ENCODE peak calls at places on chromosomes 3 and 15, in seven cellular contexts. G, T, A, B, F, O and S are unnamed samples.
A peak's percentile ranks its signal among the peaks of the same experiment; 100 is the strongest.

GRCh38 chr3:147389265-147390175 is 16.8 kb downstream of the ZIC4 start:
- DNase-seq in G (no peak), T (no peak), A (no peak), B (no peak), F (no peak), O (no peak), S (no peak)

GRCh38 chr3:190877925-190878324 is 15.4 kb upstream of the GMNC start:
- DNase-seq in G (no peak), T (no peak), A (no peak), B (no peak), F (no peak), O (peak; percentile 23), S (no peak)

GRCh38 chr15:97993310-97993738 is 32.8 kb downstream of the ARRDC4 start:
- DNase-seq in G (no peak), T (no peak), A (no peak), B (no peak), F (no peak), O (peak; percentile 62), S (no peak)

GRCh38 chr3:119831022-119831421 is 49.1 kb downstream of the NR1I2 start:
- DNase-seq in G (no peak), T (no peak), A (peak; percentile 20), B (no peak), F (no peak), O (no peak), S (no peak)

GRCh38 chr3:133258358-133258757 is 141.5 kb upstream of the BFSP2 start:
- DNase-seq in G (no peak), T (no peak), A (no peak), B (no peak), F (no peak), O (no peak), S (no peak)

GRCh38 chr3:47849186-47850061 is 46.5 kb downstream of the DHX30 start:
- DNase-seq in G (no peak), T (no peak), A (no peak), B (no peak), F (no peak), O (no peak), S (peak; percentile 63)

GRCh38 chr15:63835211-63835568 is 1.4 kb upstream of the HERC1 start:
- DNase-seq in G (no peak), T (no peak), A (no peak), B (no peak), F (no peak), O (no peak), S (no peak)

GRCh38 chr15:64092864-64093626 is 593 bp downstream of the CIAO2A start:
- DNase-seq in G (peak; percentile 63), T (peak; percentile 45), A (peak; percentile 61), B (peak; percentile 46), F (peak; percentile 32), O (peak; percentile 85), S (peak; percentile 69)

GRCh38 chr15:53847745-53848144 is 88.3 kb upstream of the WDR72 start:
- DNase-seq in G (no peak), T (no peak), A (no peak), B (no peak), F (no peak), O (no peak), S (no peak)

GRCh38 chr3:30492581-30493192 is 113.7 kb upstream of the TGFBR2 start:
- DNase-seq in G (no peak), T (no peak), A (peak; percentile 59), B (no peak), F (no peak), O (no peak), S (no peak)

GRCh38 chr15:59556405-59556804 is 55.2 kb upstream of the GCNT3 start:
- DNase-seq in G (no peak), T (no peak), A (no peak), B (no peak), F (no peak), O (no peak), S (no peak)

GRCh38 chr3:42655331-42655888 is 1.9 kb downstream of the ZBTB47 start:
- DNase-seq in G (peak; percentile 54), T (no peak), A (no peak), B (no peak), F (peak; percentile 53), O (no peak), S (peak; percentile 76)

GRCh38 chr3:31541102-31541501 is 8.4 kb downstream of the STT3B start:
- DNase-seq in G (no peak), T (no peak), A (no peak), B (no peak), F (no peak), O (no peak), S (no peak)

GRCh38 chr15:39581501-39582285 is 814 bp downstream of the THBS1 start:
- DNase-seq in G (peak; percentile 86), T (no peak), A (peak; percentile 67), B (peak; percentile 50), F (peak; percentile 64), O (peak; percentile 9), S (peak; percentile 82)

GRCh38 chr3:59381282-59381681 is 331.5 kb upstream of the CFAP20DC start:
- DNase-seq in G (no peak), T (no peak), A (no peak), B (no peak), F (no peak), O (no peak), S (no peak)

GRCh38 chr3:39150803-39151631 is 2.4 kb downstream of the CSRNP1 start:
- DNase-seq in G (peak; percentile 69), T (peak; percentile 70), A (peak; percentile 99), B (peak; percentile 89), F (peak; percentile 94), O (peak; percentile 87), S (peak; percentile 92)

GRCh38 chr3:38471260-38471857 is 17.7 kb downstream of the ACVR2B start:
- DNase-seq in G (no peak), T (no peak), A (no peak), B (no peak), F (no peak), O (no peak), S (no peak)

GRCh38 chr3:102020670-102021069 is 171.4 kb downstream of the NFKBIZ start:
- DNase-seq in G (no peak), T (no peak), A (no peak), B (no peak), F (no peak), O (no peak), S (no peak)

GRCh38 chr15:86541540-86541939 is 461.9 kb downstream of the AGBL1 start:
- DNase-seq in G (no peak), T (no peak), A (no peak), B (no peak), F (no peak), O (no peak), S (no peak)

GRCh38 chr3:58074126-58074715 is 66.0 kb downstream of the FLNB start:
- DNase-seq in G (no peak), T (no peak), A (no peak), B (no peak), F (no peak), O (no peak), S (no peak)

GRCh38 chr3:30620402-30621360 is 14.3 kb downstream of the TGFBR2 start:
- DNase-seq in G (no peak), T (no peak), A (no peak), B (no peak), F (no peak), O (no peak), S (no peak)

GRCh38 chr3:50345586-50345985 is at the start of gene ZMYND10:
- DNase-seq in G (peak; percentile 73), T (peak; percentile 68), A (peak; percentile 63), B (peak; percentile 78), F (peak; percentile 72), O (peak; percentile 61), S (peak; percentile 92)

GRCh38 chr3:49377483-49377882 is 19.3 kb upstream of the GPX1 start:
- DNase-seq in G (no peak), T (no peak), A (peak; percentile 55), B (no peak), F (no peak), O (peak; percentile 17), S (no peak)

GRCh38 chr15:51842852-51843737 is 13.6 kb downstream of the TMOD3 start:
- DNase-seq in G (no peak), T (no peak), A (peak; percentile 33), B (no peak), F (no peak), O (peak; percentile 54), S (no peak)

DNA sequence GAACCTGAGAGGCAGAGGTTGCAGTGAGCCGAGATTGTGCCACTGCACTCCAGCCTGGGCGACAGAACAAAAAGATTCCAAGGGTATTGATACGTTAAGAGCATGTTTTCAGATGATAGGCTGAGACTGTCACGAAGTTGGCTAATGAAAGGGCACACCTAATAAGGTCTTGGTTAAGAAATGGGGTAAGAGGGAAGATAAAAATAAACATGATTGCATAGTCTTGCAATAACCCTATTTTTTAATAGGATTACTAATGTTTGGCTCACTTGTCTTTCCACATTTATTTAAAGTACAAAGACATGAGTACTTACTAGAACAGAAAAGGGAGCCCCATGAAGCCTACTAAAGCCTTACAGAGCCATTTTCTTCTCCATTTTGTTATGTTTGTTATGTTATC is 109.0 kb downstream of the FRMD4B start:
- DNase-seq in G (no peak), T (no peak), A (no peak), B (no peak), F (no peak), O (no peak), S (no peak)
- H3K4me1 ChIP-seq in G (no peaks in the 10 kb centered on the region), T (peaks cover 1% of the 10 kb centered on the region), A (peaks cover 12% of the 10 kb centered on the region), B (no peaks in the 10 kb centered on the region), F (no peaks in the 10 kb centered on the region), O (no peaks in the 10 kb centered on the region), S (no peaks in the 10 kb centered on the region)

GRCh38 chr15:96538506-96538905 is 208.0 kb downstream of the NR2F2 start:
- DNase-seq in G (no peak), T (no peak), A (no peak), B (no peak), F (no peak), O (no peak), S (no peak)
- H3K27me3 ChIP-seq in G (no peaks in the 10 kb centered on the region), T (no peaks in the 10 kb centered on the region), A (no peaks in the 10 kb centered on the region), B (peaks cover 1% of the 10 kb centered on the region), F (peaks cover 5% of the 10 kb centered on the region), O (no peaks in the 10 kb centered on the region), S (no peaks in the 10 kb centered on the region)

GRCh38 chr3:52233968-52234367 is 5.0 kb downstream of the TWF2 start:
- DNase-seq in G (no peak), T (no peak), A (no peak), B (peak; percentile 71), F (no peak), O (no peak), S (no peak)
- H3K4me1 ChIP-seq in G (no peaks in the 10 kb centered on the region), T (peaks cover 16% of the 10 kb centered on the region), A (peaks cover 14% of the 10 kb centered on the region), B (peaks cover 70% of the 10 kb centered on the region), F (peaks cover 14% of the 10 kb centered on the region), O (peaks cover 19% of the 10 kb centered on the region), S (peaks cover 13% of the 10 kb centered on the region)

DNA sequence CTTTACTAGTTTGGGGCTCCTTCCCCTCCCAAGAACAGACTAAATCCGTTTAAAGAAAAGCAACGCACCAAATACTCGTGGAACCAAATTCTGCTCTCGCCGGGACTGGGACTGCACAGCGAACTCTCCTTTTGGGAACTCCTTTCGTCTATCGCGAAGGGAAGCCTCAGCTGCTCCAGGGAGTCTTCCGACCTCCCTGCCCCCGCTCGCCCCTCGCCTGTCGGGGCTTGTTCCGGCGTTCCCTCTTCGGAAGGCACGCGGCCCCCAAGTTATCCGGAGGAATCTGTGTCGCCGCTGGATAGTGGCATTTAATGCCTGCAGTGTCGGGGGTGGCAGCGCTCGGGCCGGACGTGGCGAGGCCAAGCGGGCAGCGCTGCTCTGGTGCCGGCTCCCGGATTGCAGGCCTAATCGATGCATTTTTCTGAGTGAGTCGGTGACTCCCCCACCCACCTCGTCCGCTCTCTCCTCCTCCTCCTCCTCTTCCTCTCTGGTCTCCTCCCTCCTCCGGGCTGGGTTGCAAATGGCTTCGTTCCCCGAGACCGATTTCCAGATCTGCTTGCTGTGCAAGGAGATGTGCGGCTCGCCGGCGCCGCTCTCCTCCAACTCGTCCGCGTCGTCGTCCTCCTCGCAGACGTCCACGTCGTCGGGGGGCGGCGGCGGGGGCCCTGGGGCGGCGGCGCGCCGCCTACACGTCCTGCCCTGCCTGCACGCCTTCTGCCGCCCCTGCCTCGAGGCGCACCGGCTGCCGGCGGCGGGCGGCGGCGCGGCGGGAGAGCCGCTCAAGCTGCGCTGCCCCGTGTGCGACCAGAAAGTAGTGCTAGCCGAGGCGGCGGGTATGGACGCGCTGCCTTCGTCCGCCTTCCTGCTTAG is at the start of gene TRIM71:
- DNase-seq in G (no peak), T (no peak), A (no peak), B (no peak), F (no peak), O (no peak), S (no peak)
- H3K27me3 ChIP-seq in G (peaks cover 43% of the 10 kb centered on the region), T (no peaks in the 10 kb centered on the region), A (no peaks in the 10 kb centered on the region), B (peaks cover 80% of the 10 kb centered on the region), F (peaks cover 40% of the 10 kb centered on the region), O (peaks cover 54% of the 10 kb centered on the region), S (no peaks in the 10 kb centered on the region)